ENCODE peak calls at places on chromosome 22, in five cellular contexts. V is neuronal stem cell, Q is mesendoderm, Y is H1, I is mesenchymal stem cell. X is an unnamed sample. For H3K4me1, the result is how much of the 10 kb centered on the place peaks cover.

GRCh38 chr22:49213731-49214352 is 613.8 kb downstream of the BRD1 start:
- DNase-seq in V (no peak), I (no peak), Y (peak), Q (no peak), X (no peak)

GRCh38 chr22:27820896-27821866 is 19.6 kb upstream of the MN1 start:
- DNase-seq in Y (no peak), Q (peak), V (no peak), I (no peak), X (no peak)

GRCh38 chr22:40898850-40899357 is 37.0 kb upstream of the DNAJB7 start:
- DNase-seq in Q (peak), I (peak), Y (no peak), V (no peak), X (peak)

GRCh38 chr22:37167176-37167980 is 17.7 kb upstream of the IL2RB start:
- DNase-seq in V (no peak), I (no peak), Y (no peak), Q (no peak), X (no peak)

GRCh38 chr22:29345932-29346331 is 30.4 kb upstream of the RASL10A start:
- DNase-seq in Q (no peak), V (no peak), Y (no peak), I (no peak), X (peak)

GRCh38 chr22:30250713-30251267 is 4.2 kb upstream of the LIF start:
- DNase-seq in Q (no peak), Y (no peak), I (peak), V (no peak), X (peak)

GRCh38 chr22:27597703-27598444 is 203.7 kb downstream of the MN1 start:
- DNase-seq in I (no peak), Y (no peak), V (no peak), Q (peak), X (no peak)

GRCh38 chr22:40176921-40177737 is 596 bp upstream of the TNRC6B start:
- DNase-seq in Y (peak), V (no peak), I (peak), Q (peak), X (peak)

GRCh38 chr22:25752615-25753214 is 10.7 kb downstream of the MYO18B start:
- DNase-seq in I (no peak), Q (no peak), V (no peak), Y (no peak), X (no peak)

GRCh38 chr22:48536691-48537591 is 1290.7 kb downstream of the BRD1 start:
- DNase-seq in I (no peak), Y (no peak), Q (no peak), V (no peak), X (no peak)

GRCh38 chr22:48863965-48864538 is 963.6 kb downstream of the BRD1 start:
- DNase-seq in V (no peak), Y (no peak), I (no peak), Q (no peak), X (no peak)

GRCh38 chr22:25403752-25404471 is 160.6 kb upstream of the GRK3 start:
- DNase-seq in Y (no peak), I (peak), Q (peak), V (no peak), X (peak)

GRCh38 chr22:29983296-29983917 is 96.9 kb upstream of the HORMAD2 start:
- DNase-seq in Q (no peak), Y (no peak), V (no peak), I (no peak), X (no peak)

GRCh38 chr22:24996420-24996952 is 44.0 kb downstream of the KIAA1671 start:
- DNase-seq in V (peak), Q (peak), Y (peak), I (peak), X (no peak)

GRCh38 chr22:39967103-39967829 is 7.1 kb downstream of the TMA7B start:
- DNase-seq in I (no peak), Y (no peak), V (no peak), Q (no peak), X (peak)

GRCh38 chr22:40525250-40525884 is 111.2 kb downstream of the MRTFA start:
- DNase-seq in I (peak), Y (peak), Q (peak), V (no peak), X (peak)

GRCh38 chr22:45510376-45511232 is 7.9 kb downstream of the FBLN1 start:
- DNase-seq in V (no peak), I (peak), Q (no peak), Y (no peak), X (no peak)

GRCh38 chr22:17724678-17725464 is 49.4 kb downstream of the BID start:
- DNase-seq in V (no peak), Y (no peak), Q (no peak), I (no peak), X (no peak)

GRCh38 chr22:25493794-25494193 is 70.7 kb upstream of the GRK3 start:
- DNase-seq in I (no peak), Y (no peak), V (no peak), Q (no peak), X (no peak)

GRCh38 chr22:22578702-22579424 is 19.8 kb upstream of the PRAME start:
- DNase-seq in Y (no peak), V (no peak), Q (no peak), I (peak), X (peak)

DNA sequence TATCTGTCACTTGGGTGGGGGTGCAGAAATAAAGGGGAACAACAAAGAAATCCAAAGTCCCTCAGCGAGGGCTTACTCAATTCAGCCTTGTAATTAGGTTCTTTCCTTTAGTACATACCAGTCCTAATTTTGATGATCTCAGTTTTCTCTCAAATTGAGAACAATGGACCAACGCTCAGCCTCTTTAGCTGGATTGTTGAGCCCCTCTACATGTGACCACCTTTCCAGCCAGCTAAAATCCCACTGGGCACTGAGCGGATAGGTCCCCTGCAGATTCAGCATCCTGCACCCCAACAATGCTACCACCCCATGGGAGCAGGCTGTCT is 11.4 kb downstream of the TMEM184B start:
- DNase-seq in I (no peak), Q (no peak), Y (no peak), V (no peak), X (no peak)
- H3K4me1 ChIP-seq in I (under half), Q (under half), Y (under half), V (under half), X (under half)

GRCh38 chr22:46517255-46517761 is 20.1 kb downstream of the CELSR1 start:
- DNase-seq in I (no peak), Q (no peak), V (no peak), Y (no peak), X (no peak)
- H3K18ac ChIP-seq in I (no peak), Q (no peak), V (peak), Y (no peak), X (no peak)

GRCh38 chr22:42625416-42625815 is 10.7 kb upstream of the POLDIP3 start:
- DNase-seq in Q (no peak), Y (no peak), I (no peak), V (no peak), X (no peak)
- H3K4me1 ChIP-seq in Q (under half), Y (under half), I (under half), V (under half), X (under half)

GRCh38 chr22:19483481-19484244 is 3.9 kb downstream of the CDC45 start:
- DNase-seq in Y (no peak), V (no peak), I (peak), Q (no peak), X (peak)
- H3K18ac ChIP-seq in Y (no peak), V (no peak), I (no peak), Q (no peak), X (peak)

DNA sequence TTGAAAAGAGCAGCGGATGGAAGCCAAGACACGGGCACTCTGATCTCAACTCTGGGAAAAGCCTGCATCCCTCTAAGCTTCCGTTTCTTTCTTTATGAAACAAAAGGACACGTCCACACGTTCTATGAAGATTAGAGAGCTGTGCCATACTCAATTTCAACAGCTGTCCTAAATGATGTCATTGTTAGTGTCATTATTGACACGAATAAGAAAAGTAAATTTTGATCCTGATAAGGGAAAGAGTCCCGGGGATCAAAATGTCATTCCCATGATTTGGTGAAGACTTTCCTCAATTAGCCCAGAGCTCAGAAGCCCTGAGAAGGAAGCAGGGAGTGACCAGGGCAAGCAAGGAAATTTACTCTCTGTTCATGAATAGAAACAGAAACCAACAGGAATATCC is 356.7 kb downstream of the LARGE1 start:
- DNase-seq in V (no peak), Q (no peak), Y (no peak), I (no peak), X (no peak)
- H3K4me1 ChIP-seq in V (under half), Q (under half), Y (under half), I (under half), X (under half)

DNA sequence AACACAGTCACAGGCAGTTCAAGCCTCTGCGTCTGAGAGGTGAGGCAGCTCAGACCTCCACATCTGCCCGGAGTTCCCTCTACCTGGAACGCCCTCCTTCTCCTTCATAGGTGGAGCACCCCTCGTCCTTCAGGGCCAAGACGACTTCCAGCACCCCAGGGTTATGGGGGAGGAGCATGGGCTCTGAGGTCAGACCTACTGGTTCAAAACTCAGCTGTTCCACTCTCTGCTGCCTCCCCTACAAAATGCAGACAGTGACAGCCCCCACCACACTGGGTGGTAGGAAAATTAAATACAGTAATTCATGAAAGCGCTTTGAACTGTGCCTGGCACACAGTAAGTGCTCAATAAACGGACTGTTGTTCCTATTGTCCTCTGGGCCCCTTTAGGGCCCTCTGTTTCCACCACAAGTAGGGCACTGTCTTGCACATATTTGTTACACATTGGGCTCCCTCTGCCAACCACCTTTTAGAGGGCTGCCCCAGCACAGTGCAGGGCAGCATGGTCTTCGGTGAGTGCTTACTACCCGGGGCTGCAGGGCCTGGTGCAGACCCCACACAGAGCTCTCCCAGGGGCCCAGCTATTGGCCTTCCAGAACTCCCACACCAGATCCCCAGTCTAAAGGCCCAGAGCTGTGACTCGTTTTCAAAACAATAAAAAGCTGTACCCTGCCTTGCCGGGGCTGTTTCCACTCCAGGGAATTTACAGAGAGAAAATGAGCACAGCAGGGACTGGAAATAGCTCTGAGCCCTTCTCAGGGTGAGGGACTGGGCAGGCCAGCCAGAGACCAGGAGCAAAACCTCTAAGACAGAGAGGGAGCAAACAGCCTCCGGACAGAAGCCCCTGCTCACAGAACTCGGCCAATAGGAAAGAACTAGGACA is 2.5 kb downstream of the TMEM184B start:
- DNase-seq in Q (no peak), Y (no peak), V (no peak), I (peak), X (peak)
- H3K18ac ChIP-seq in Q (no peak), Y (no peak), V (peak), I (no peak), X (no peak)

DNA sequence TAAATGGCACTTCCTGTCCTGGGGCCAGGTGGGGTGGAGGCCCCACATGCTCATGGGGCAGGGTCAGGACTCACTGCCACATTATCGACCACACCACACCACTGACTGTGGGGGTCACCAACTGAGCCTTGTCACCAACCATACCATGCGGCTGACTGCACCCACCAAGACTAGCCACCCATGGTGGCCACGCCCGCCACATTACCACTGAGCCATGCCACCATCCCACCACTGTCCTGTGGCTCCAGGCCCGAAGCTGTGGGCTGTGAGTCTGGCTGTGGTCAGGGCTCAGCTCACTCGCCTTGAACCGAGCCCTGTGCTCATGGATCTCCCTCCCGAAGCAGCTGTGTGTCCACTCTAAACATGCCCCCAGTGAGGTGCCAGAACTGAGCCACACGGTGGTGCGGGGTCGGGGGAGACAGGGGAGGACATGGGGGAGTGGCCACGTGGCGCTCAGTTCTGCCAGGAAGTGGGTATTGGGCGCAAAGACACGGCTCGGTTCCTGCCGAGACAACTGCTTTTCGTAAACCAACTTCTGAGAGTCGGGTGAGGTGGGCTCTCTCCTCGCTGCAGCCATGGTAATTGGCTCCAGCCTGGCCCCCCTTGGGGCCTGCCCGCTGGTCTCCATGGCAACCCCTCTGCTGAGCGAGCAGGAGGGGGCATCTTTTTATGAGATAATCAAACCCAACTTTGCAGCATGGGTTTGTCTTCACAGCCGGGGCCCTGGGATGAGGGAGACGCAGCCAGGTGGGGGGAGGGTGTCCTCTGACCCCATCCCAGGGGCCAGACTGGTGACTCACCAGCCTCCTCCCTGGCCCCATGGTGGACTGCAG is 23.2 kb downstream of the RTN4R start:
- DNase-seq in I (no peak), Q (no peak), V (no peak), Y (no peak), X (no peak)
- H3K4me1 ChIP-seq in I (half or more), Q (under half), V (half or more), Y (under half), X (under half)

DNA sequence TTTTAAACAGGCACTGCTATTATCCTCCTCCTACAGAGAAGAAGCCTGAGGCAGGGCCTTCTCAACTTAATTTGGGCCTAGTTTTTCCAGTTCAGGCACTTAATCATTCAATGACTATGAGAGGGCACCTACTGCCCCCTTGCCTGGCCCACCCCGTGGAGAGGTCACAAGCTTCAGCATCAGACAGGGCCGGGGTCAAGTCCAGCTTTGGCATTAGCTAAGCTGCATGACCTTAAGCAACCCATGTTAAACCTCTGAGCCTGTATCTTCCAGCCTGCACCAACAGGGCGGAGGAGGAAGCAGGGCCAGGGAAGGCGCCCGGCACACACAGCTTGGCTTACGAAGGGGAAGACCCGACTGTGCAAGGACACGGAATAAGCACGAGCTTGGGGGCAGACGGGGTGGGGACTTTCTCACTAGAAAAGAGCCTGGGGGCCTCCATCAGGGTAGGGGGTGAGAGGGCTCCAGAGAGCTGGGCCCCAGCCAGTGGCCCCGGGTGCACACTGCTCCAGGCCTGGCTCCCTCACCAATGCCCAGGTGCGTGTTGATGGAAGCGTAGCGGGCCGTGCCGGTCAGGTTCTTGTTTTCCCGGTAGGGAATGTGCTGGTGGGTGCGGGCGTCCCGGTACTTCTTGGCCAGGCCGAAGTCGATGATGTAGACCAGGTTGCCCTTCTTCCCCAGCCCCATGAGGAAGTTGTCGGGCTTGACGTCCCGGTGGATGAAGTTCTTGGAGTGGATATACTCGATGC is 16.9 kb downstream of the CSNK1E start:
- DNase-seq in Q (no peak), V (no peak), Y (no peak), I (no peak), X (no peak)
- H3K18ac ChIP-seq in Q (no peak), V (no peak), Y (no peak), I (no peak), X (no peak)

DNA sequence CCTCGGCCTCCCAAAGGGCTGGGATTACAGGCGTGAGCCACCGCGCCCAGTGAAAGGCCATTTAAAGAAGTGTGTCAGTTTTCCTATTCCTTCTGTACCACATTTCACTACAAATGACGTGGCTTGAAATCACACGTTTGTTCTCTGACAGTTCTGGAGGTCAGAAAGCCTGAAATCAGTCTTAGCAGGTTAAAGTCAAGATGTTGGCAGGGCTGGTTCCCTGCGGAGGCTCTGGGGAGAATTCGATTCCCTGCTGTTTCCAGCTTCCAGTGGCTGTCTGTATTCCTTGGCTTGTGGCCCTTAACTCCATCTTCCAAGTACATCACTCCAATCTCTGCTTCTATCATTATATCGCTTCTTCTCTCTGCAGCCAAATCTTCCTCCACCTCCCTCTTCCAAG is 383.2 kb downstream of the LARGE1 start:
- DNase-seq in I (no peak), Q (no peak), Y (no peak), V (no peak), X (no peak)
- H3K4me1 ChIP-seq in I (under half), Q (under half), Y (under half), V (under half), X (under half)

GRCh38 chr22:31341386-31342088 is 4.6 kb downstream of the PATZ1 start:
- DNase-seq in I (no peak), Q (no peak), Y (no peak), V (no peak), X (no peak)

GRCh38 chr22:31340765-31341247 is 5.3 kb downstream of the PATZ1 start:
- DNase-seq in Y (no peak), I (no peak), Q (no peak), V (no peak), X (no peak)

GRCh38 chr22:31344369-31345330 is 1.5 kb downstream of the PATZ1 start:
- DNase-seq in V (peak), I (peak), Q (no peak), Y (peak), X (peak)

GRCh38 chr22:31343235-31344191 is 2.6 kb downstream of the PATZ1 start:
- DNase-seq in I (peak), Y (peak), Q (peak), V (peak), X (peak)

DNA sequence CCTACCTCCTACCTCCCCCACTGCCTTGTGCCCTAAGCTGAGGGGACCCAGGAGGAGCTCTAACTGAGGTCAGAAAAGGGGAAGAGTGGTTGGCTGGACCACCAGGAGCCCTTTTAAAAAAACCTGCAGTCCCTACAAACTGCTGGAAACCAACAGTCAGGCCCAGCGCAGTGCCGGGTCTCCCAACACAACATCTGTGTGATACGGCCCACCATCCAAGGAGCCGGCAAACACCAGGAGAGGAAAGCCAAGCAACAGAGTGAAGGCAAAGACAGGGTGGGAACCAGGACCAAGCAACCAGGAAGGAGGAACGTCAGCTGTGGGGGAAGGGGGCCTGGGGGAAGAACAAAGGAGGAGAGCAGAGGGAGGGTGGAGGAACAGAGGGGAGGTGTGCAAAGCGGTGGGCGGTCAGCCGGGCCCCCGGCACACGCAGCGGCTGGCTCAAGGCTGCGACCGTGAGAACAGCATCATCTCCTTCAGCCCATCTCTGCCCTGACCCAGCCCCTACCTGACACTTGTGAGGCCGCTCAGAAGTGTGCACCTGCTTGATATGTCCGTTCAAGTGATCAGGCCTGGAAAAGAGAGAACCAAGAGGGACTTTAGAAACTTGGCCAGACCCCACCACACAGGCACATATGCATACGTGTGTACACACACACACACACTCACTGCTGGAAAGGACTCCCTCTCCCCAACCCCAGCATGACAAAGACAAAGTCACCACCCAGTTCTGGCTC is 3.6 kb downstream of the PATZ1 start:
- DNase-seq in Y (no peak), I (no peak), V (peak), Q (no peak), X (no peak)
- H3K18ac ChIP-seq in Y (peak), I (no peak), V (peak), Q (peak), X (no peak)